ENCODE peak calls at places on chromosome 22, in six cellular contexts. One of them, this sample, is unnamed.

GRCh38 chr22:20106849-20107237 is 9.1 kb upstream of the RANBP1 start:
- DNase-seq in HCT116: no peak
- DNase-seq in EL: no peak
- DNase-seq in stimulated activated CD8-positive, alpha-beta memory T cell treated with anti-CD3 and anti-CD28 coated beads, Interleukin-2, amount 100 ng/mL, for 48 hours: no peak
- DNase-seq in Ammon's horn: no peak
- DNase-seq in RWPE2: no peak
- DNase-seq in this sample: no peak

GRCh38 chr22:17734197-17734596 is 40.1 kb downstream of the BID start:
- DNase-seq in HCT116: no peak
- DNase-seq in EL: peak; percentile 42
- DNase-seq in stimulated activated CD8-positive, alpha-beta memory T cell treated with anti-CD3 and anti-CD28 coated beads, Interleukin-2, amount 100 ng/mL, for 48 hours: no peak
- DNase-seq in Ammon's horn: no peak
- DNase-seq in RWPE2: peak; percentile 5
- DNase-seq in this sample: no peak

GRCh38 chr22:25030636-25031035 is 78.1 kb downstream of the KIAA1671 start:
- DNase-seq in HCT116: no peak
- DNase-seq in EL: no peak
- DNase-seq in stimulated activated CD8-positive, alpha-beta memory T cell treated with anti-CD3 and anti-CD28 coated beads, Interleukin-2, amount 100 ng/mL, for 48 hours: no peak
- DNase-seq in Ammon's horn: peak; percentile 39
- DNase-seq in RWPE2: no peak
- DNase-seq in this sample: no peak

GRCh38 chr22:40323681-40324083 is 22.6 kb upstream of the ADSL start:
- DNase-seq in HCT116: no peak
- DNase-seq in EL: no peak
- DNase-seq in stimulated activated CD8-positive, alpha-beta memory T cell treated with anti-CD3 and anti-CD28 coated beads, Interleukin-2, amount 100 ng/mL, for 48 hours: no peak
- DNase-seq in Ammon's horn: no peak
- DNase-seq in RWPE2: no peak
- DNase-seq in this sample: no peak

GRCh38 chr22:48079505-48080295 is 1317.2 kb downstream of the TBC1D22A start:
- DNase-seq in HCT116: no peak
- DNase-seq in EL: no peak
- DNase-seq in stimulated activated CD8-positive, alpha-beta memory T cell treated with anti-CD3 and anti-CD28 coated beads, Interleukin-2, amount 100 ng/mL, for 48 hours: no peak
- DNase-seq in Ammon's horn: no peak
- DNase-seq in RWPE2: no peak
- DNase-seq in this sample: no peak

GRCh38 chr22:45584121-45584570 is 81.5 kb downstream of the FBLN1 start:
- DNase-seq in HCT116: no peak
- DNase-seq in EL: peak; percentile 62
- DNase-seq in stimulated activated CD8-positive, alpha-beta memory T cell treated with anti-CD3 and anti-CD28 coated beads, Interleukin-2, amount 100 ng/mL, for 48 hours: no peak
- DNase-seq in Ammon's horn: peak; percentile 67
- DNase-seq in RWPE2: no peak
- DNase-seq in this sample: no peak

GRCh38 chr22:36010090-36010489 is 18.5 kb downstream of the RBFOX2 start:
- DNase-seq in HCT116: no peak
- DNase-seq in EL: no peak
- DNase-seq in stimulated activated CD8-positive, alpha-beta memory T cell treated with anti-CD3 and anti-CD28 coated beads, Interleukin-2, amount 100 ng/mL, for 48 hours: no peak
- DNase-seq in Ammon's horn: no peak
- DNase-seq in RWPE2: no peak
- DNase-seq in this sample: no peak

GRCh38 chr22:41405588-41405987 is 23.8 kb downstream of the TEF start:
- DNase-seq in HCT116: no peak
- DNase-seq in EL: no peak
- DNase-seq in stimulated activated CD8-positive, alpha-beta memory T cell treated with anti-CD3 and anti-CD28 coated beads, Interleukin-2, amount 100 ng/mL, for 48 hours: peak; percentile 36
- DNase-seq in Ammon's horn: no peak
- DNase-seq in RWPE2: no peak
- DNase-seq in this sample: no peak

GRCh38 chr22:44755000-44755399 is 2.6 kb downstream of the ARHGAP8 start:
- DNase-seq in HCT116: no peak
- DNase-seq in EL: no peak
- DNase-seq in stimulated activated CD8-positive, alpha-beta memory T cell treated with anti-CD3 and anti-CD28 coated beads, Interleukin-2, amount 100 ng/mL, for 48 hours: no peak
- DNase-seq in Ammon's horn: no peak
- DNase-seq in RWPE2: no peak
- DNase-seq in this sample: no peak

GRCh38 chr22:45785458-45785857 is 113.8 kb downstream of the ATXN10 start:
- DNase-seq in HCT116: no peak
- DNase-seq in EL: no peak
- DNase-seq in stimulated activated CD8-positive, alpha-beta memory T cell treated with anti-CD3 and anti-CD28 coated beads, Interleukin-2, amount 100 ng/mL, for 48 hours: no peak
- DNase-seq in Ammon's horn: no peak
- DNase-seq in RWPE2: no peak
- DNase-seq in this sample: peak; percentile 40

GRCh38 chr22:21943571-21944448 is 8.8 kb downstream of the PPM1F start:
- DNase-seq in HCT116: no peak
- DNase-seq in EL: peak; percentile 56
- DNase-seq in stimulated activated CD8-positive, alpha-beta memory T cell treated with anti-CD3 and anti-CD28 coated beads, Interleukin-2, amount 100 ng/mL, for 48 hours: no peak
- DNase-seq in Ammon's horn: no peak
- DNase-seq in RWPE2: no peak
- DNase-seq in this sample: no peak

GRCh38 chr22:32199961-32200360 is 4.9 kb downstream of the RFPL2 start:
- DNase-seq in HCT116: no peak
- DNase-seq in EL: no peak
- DNase-seq in stimulated activated CD8-positive, alpha-beta memory T cell treated with anti-CD3 and anti-CD28 coated beads, Interleukin-2, amount 100 ng/mL, for 48 hours: no peak
- DNase-seq in Ammon's horn: no peak
- DNase-seq in RWPE2: no peak
- DNase-seq in this sample: no peak

GRCh38 chr22:31244044-31244942 is 32.2 kb downstream of the LIMK2 start:
- DNase-seq in HCT116: peak; percentile 33
- DNase-seq in EL: peak; percentile 85
- DNase-seq in stimulated activated CD8-positive, alpha-beta memory T cell treated with anti-CD3 and anti-CD28 coated beads, Interleukin-2, amount 100 ng/mL, for 48 hours: no peak
- DNase-seq in Ammon's horn: no peak
- DNase-seq in RWPE2: no peak
- DNase-seq in this sample: peak; percentile 45

GRCh38 chr22:44398791-44399190 is 86.0 kb upstream of the SHISAL1 start:
- DNase-seq in HCT116: no peak
- DNase-seq in EL: no peak
- DNase-seq in stimulated activated CD8-positive, alpha-beta memory T cell treated with anti-CD3 and anti-CD28 coated beads, Interleukin-2, amount 100 ng/mL, for 48 hours: no peak
- DNase-seq in Ammon's horn: no peak
- DNase-seq in RWPE2: no peak
- DNase-seq in this sample: no peak

GRCh38 chr22:22684605-22685561 is 40.5 kb downstream of the GGTLC2 start:
- DNase-seq in HCT116: no peak
- DNase-seq in EL: peak; percentile 39
- DNase-seq in stimulated activated CD8-positive, alpha-beta memory T cell treated with anti-CD3 and anti-CD28 coated beads, Interleukin-2, amount 100 ng/mL, for 48 hours: no peak
- DNase-seq in Ammon's horn: peak; percentile 61
- DNase-seq in RWPE2: no peak
- DNase-seq in this sample: peak; percentile 70

GRCh38 chr22:21920341-21921183 is 32.1 kb downstream of the PPM1F start:
- DNase-seq in HCT116: no peak
- DNase-seq in EL: no peak
- DNase-seq in stimulated activated CD8-positive, alpha-beta memory T cell treated with anti-CD3 and anti-CD28 coated beads, Interleukin-2, amount 100 ng/mL, for 48 hours: no peak
- DNase-seq in Ammon's horn: no peak
- DNase-seq in RWPE2: no peak
- DNase-seq in this sample: no peak

GRCh38 chr22:20435436-20436308 is 2.0 kb downstream of the SCARF2 start:
- DNase-seq in HCT116: no peak
- DNase-seq in EL: no peak
- DNase-seq in stimulated activated CD8-positive, alpha-beta memory T cell treated with anti-CD3 and anti-CD28 coated beads, Interleukin-2, amount 100 ng/mL, for 48 hours: no peak
- DNase-seq in Ammon's horn: no peak
- DNase-seq in RWPE2: peak; percentile 47
- DNase-seq in this sample: no peak

GRCh38 chr22:29799217-29799680 is 32.1 kb downstream of the UQCR10 start:
- DNase-seq in HCT116: peak; percentile 58
- DNase-seq in EL: peak; percentile 99
- DNase-seq in stimulated activated CD8-positive, alpha-beta memory T cell treated with anti-CD3 and anti-CD28 coated beads, Interleukin-2, amount 100 ng/mL, for 48 hours: no peak
- DNase-seq in Ammon's horn: peak; percentile 91
- DNase-seq in RWPE2: peak; percentile 90
- DNase-seq in this sample: peak; percentile 82

GRCh38 chr22:22484023-22484422 is 24.5 kb downstream of the ZNF280B start:
- DNase-seq in HCT116: no peak
- DNase-seq in EL: no peak
- DNase-seq in stimulated activated CD8-positive, alpha-beta memory T cell treated with anti-CD3 and anti-CD28 coated beads, Interleukin-2, amount 100 ng/mL, for 48 hours: no peak
- DNase-seq in Ammon's horn: no peak
- DNase-seq in RWPE2: no peak
- DNase-seq in this sample: no peak

GRCh38 chr22:42473484-42474193 is 41.4 kb upstream of the NFAM1 start:
- DNase-seq in HCT116: peak; percentile 73
- DNase-seq in EL: peak; percentile 66
- DNase-seq in stimulated activated CD8-positive, alpha-beta memory T cell treated with anti-CD3 and anti-CD28 coated beads, Interleukin-2, amount 100 ng/mL, for 48 hours: no peak
- DNase-seq in Ammon's horn: peak; percentile 49
- DNase-seq in RWPE2: no peak
- DNase-seq in this sample: peak; percentile 24

GRCh38 chr22:26466196-26466595 is 17.4 kb downstream of the HPS4 start:
- DNase-seq in HCT116: no peak
- DNase-seq in EL: no peak
- DNase-seq in stimulated activated CD8-positive, alpha-beta memory T cell treated with anti-CD3 and anti-CD28 coated beads, Interleukin-2, amount 100 ng/mL, for 48 hours: no peak
- DNase-seq in Ammon's horn: peak; percentile 43
- DNase-seq in RWPE2: no peak
- DNase-seq in this sample: no peak

GRCh38 chr22:48096846-48097665 is 1334.6 kb downstream of the TBC1D22A start:
- DNase-seq in HCT116: no peak
- DNase-seq in EL: no peak
- DNase-seq in stimulated activated CD8-positive, alpha-beta memory T cell treated with anti-CD3 and anti-CD28 coated beads, Interleukin-2, amount 100 ng/mL, for 48 hours: no peak
- DNase-seq in Ammon's horn: no peak
- DNase-seq in RWPE2: no peak
- DNase-seq in this sample: no peak

GRCh38 chr22:28942333-28942732 is 59.0 kb downstream of the ZNRF3 start:
- DNase-seq in HCT116: no peak
- DNase-seq in EL: no peak
- DNase-seq in stimulated activated CD8-positive, alpha-beta memory T cell treated with anti-CD3 and anti-CD28 coated beads, Interleukin-2, amount 100 ng/mL, for 48 hours: no peak
- DNase-seq in Ammon's horn: no peak
- DNase-seq in RWPE2: no peak
- DNase-seq in this sample: no peak

GRCh38 chr22:38110863-38111852 is 674 bp upstream of the BAIAP2L2 start:
- DNase-seq in HCT116: no peak
- DNase-seq in EL: no peak
- DNase-seq in stimulated activated CD8-positive, alpha-beta memory T cell treated with anti-CD3 and anti-CD28 coated beads, Interleukin-2, amount 100 ng/mL, for 48 hours: no peak
- DNase-seq in Ammon's horn: no peak
- DNase-seq in RWPE2: no peak
- DNase-seq in this sample: no peak

GRCh38 chr22:36954251-36955014 is 41.0 kb downstream of the CSF2RB start:
- DNase-seq in HCT116: no peak
- DNase-seq in EL: no peak
- DNase-seq in stimulated activated CD8-positive, alpha-beta memory T cell treated with anti-CD3 and anti-CD28 coated beads, Interleukin-2, amount 100 ng/mL, for 48 hours: no peak
- DNase-seq in Ammon's horn: no peak
- DNase-seq in RWPE2: no peak
- DNase-seq in this sample: no peak